ENCODE peak calls at places on chromosomes 7 and 10, in eight cellular contexts. One of them, this sample, is unnamed.

GRCh38 chr10:82358486-82359097 is 483.6 kb downstream of the NRG3 start:
- DNase-seq in CD8-positive, alpha-beta T cell: no peak
- DNase-seq in AG10803: peak; percentile 1
- DNase-seq in astrocyte of the spinal cord: no peak
- DNase-seq in activated CD8-positive, alpha-beta T cell treated with anti-CD3 and anti-CD28 coated beads for 36 hours: no peak
- DNase-seq in HFFc6: no peak
- DNase-seq in transverse colon: no peak
- DNase-seq in sigmoid colon: no peak
- DNase-seq in this sample: no peak

GRCh38 chr10:98357208-98357836 is 57.7 kb downstream of the PYROXD2 start:
- DNase-seq in CD8-positive, alpha-beta T cell: no peak
- DNase-seq in AG10803: peak; percentile 88
- DNase-seq in astrocyte of the spinal cord: peak; percentile 61
- DNase-seq in activated CD8-positive, alpha-beta T cell treated with anti-CD3 and anti-CD28 coated beads for 36 hours: no peak
- DNase-seq in HFFc6: no peak
- DNase-seq in transverse colon: no peak
- DNase-seq in sigmoid colon: no peak
- DNase-seq in this sample: no peak

GRCh38 chr10:12594448-12594944 is 245.1 kb downstream of the CAMK1D start:
- DNase-seq in CD8-positive, alpha-beta T cell: no peak
- DNase-seq in AG10803: no peak
- DNase-seq in astrocyte of the spinal cord: no peak
- DNase-seq in activated CD8-positive, alpha-beta T cell treated with anti-CD3 and anti-CD28 coated beads for 36 hours: peak; percentile 71
- DNase-seq in HFFc6: no peak
- DNase-seq in transverse colon: peak; percentile 35
- DNase-seq in sigmoid colon: no peak
- DNase-seq in this sample: peak; percentile 14

GRCh38 chr7:35712563-35713226 is 17.8 kb upstream of the HERPUD2 start:
- DNase-seq in CD8-positive, alpha-beta T cell: no peak
- DNase-seq in AG10803: no peak
- DNase-seq in astrocyte of the spinal cord: no peak
- DNase-seq in activated CD8-positive, alpha-beta T cell treated with anti-CD3 and anti-CD28 coated beads for 36 hours: no peak
- DNase-seq in HFFc6: no peak
- DNase-seq in transverse colon: no peak
- DNase-seq in sigmoid colon: no peak
- DNase-seq in this sample: no peak

GRCh38 chr7:25860206-25860881 is 291.7 kb upstream of the NFE2L3 start:
- DNase-seq in CD8-positive, alpha-beta T cell: no peak
- DNase-seq in AG10803: peak; percentile 56
- DNase-seq in astrocyte of the spinal cord: peak; percentile 19
- DNase-seq in activated CD8-positive, alpha-beta T cell treated with anti-CD3 and anti-CD28 coated beads for 36 hours: peak; percentile 6
- DNase-seq in HFFc6: no peak
- DNase-seq in transverse colon: no peak
- DNase-seq in sigmoid colon: no peak
- DNase-seq in this sample: peak; percentile 13

GRCh38 chr7:105691029-105691691 is 109.9 kb upstream of the EFCAB10 start:
- DNase-seq in CD8-positive, alpha-beta T cell: peak; percentile 26
- DNase-seq in AG10803: peak; percentile 21
- DNase-seq in astrocyte of the spinal cord: peak; percentile 30
- DNase-seq in activated CD8-positive, alpha-beta T cell treated with anti-CD3 and anti-CD28 coated beads for 36 hours: peak; percentile 72
- DNase-seq in HFFc6: peak; percentile 30
- DNase-seq in transverse colon: peak; percentile 15
- DNase-seq in sigmoid colon: no peak
- DNase-seq in this sample: peak; percentile 43

GRCh38 chr7:74289660-74290589 is 718 bp downstream of the CLIP2 start:
- DNase-seq in CD8-positive, alpha-beta T cell: peak; percentile 19
- DNase-seq in AG10803: peak; percentile 53
- DNase-seq in astrocyte of the spinal cord: no peak
- DNase-seq in activated CD8-positive, alpha-beta T cell treated with anti-CD3 and anti-CD28 coated beads for 36 hours: peak; percentile 56
- DNase-seq in HFFc6: no peak
- DNase-seq in transverse colon: peak; percentile 66
- DNase-seq in sigmoid colon: peak; percentile 82
- DNase-seq in this sample: peak; percentile 26

GRCh38 chr10:46312953-46313352 is 26.2 kb downstream of the ANTXRL start:
- DNase-seq in CD8-positive, alpha-beta T cell: no peak
- DNase-seq in AG10803: no peak
- DNase-seq in astrocyte of the spinal cord: no peak
- DNase-seq in activated CD8-positive, alpha-beta T cell treated with anti-CD3 and anti-CD28 coated beads for 36 hours: no peak
- DNase-seq in HFFc6: no peak
- DNase-seq in transverse colon: no peak
- DNase-seq in sigmoid colon: peak; percentile 41
- DNase-seq in this sample: no peak

GRCh38 chr7:27099839-27100225 is 2.7 kb downstream of the HOXA2 start:
- DNase-seq in CD8-positive, alpha-beta T cell: no peak
- DNase-seq in AG10803: no peak
- DNase-seq in astrocyte of the spinal cord: peak; percentile 50
- DNase-seq in activated CD8-positive, alpha-beta T cell treated with anti-CD3 and anti-CD28 coated beads for 36 hours: no peak
- DNase-seq in HFFc6: no peak
- DNase-seq in transverse colon: no peak
- DNase-seq in sigmoid colon: no peak
- DNase-seq in this sample: no peak

GRCh38 chr10:62935022-62935421 is 118.9 kb upstream of the EGR2 start:
- DNase-seq in CD8-positive, alpha-beta T cell: no peak
- DNase-seq in AG10803: no peak
- DNase-seq in astrocyte of the spinal cord: no peak
- DNase-seq in activated CD8-positive, alpha-beta T cell treated with anti-CD3 and anti-CD28 coated beads for 36 hours: no peak
- DNase-seq in HFFc6: no peak
- DNase-seq in transverse colon: no peak
- DNase-seq in sigmoid colon: no peak
- DNase-seq in this sample: no peak

GRCh38 chr10:15223174-15223573 is 54.7 kb upstream of the NMT2 start:
- DNase-seq in CD8-positive, alpha-beta T cell: no peak
- DNase-seq in AG10803: peak; percentile 61
- DNase-seq in astrocyte of the spinal cord: peak; percentile 90
- DNase-seq in activated CD8-positive, alpha-beta T cell treated with anti-CD3 and anti-CD28 coated beads for 36 hours: no peak
- DNase-seq in HFFc6: peak; percentile 28
- DNase-seq in transverse colon: no peak
- DNase-seq in sigmoid colon: no peak
- DNase-seq in this sample: no peak

GRCh38 chr10:132299381-132300336 is 8.1 kb downstream of the STK32C start:
- DNase-seq in CD8-positive, alpha-beta T cell: no peak
- DNase-seq in AG10803: no peak
- DNase-seq in astrocyte of the spinal cord: no peak
- DNase-seq in activated CD8-positive, alpha-beta T cell treated with anti-CD3 and anti-CD28 coated beads for 36 hours: no peak
- DNase-seq in HFFc6: no peak
- DNase-seq in transverse colon: peak; percentile 1
- DNase-seq in sigmoid colon: peak; percentile 57
- DNase-seq in this sample: no peak

DNA sequence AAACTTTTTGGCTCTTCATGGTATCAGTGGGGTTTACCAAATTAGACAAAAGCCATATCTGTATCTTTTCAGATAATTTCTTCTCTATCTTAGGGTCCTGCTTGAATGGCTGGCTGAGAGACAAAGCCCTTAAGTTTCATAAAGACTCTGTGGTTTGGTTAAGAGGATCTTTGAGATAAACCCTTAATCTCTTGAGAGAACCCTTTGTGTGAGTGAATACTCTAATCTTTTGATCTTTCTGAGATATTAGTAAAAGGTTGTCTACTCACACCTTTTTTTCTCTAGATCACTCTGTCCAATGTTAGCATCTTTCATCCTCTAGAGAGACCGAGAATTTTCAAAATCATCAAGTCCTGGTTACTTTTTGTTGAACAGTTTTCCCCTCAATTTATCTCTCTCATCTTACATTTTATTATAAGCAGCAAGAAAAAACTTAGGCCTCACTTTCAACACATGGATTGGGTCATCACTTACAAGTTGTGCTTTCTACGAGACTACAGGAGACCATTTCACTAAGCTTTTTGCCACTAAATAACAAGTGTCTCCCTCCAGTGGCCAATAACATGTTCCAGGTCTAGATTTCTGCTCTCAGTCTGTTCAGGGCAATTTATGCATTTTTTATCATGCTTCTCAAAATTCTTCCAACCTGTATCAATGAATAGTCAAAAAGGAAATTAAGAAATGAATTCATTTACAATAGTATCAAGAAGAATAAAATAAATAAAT is 28.4 kb downstream of the DNAJC9 start:
- DNase-seq in CD8-positive, alpha-beta T cell: no peak
- DNase-seq in AG10803: peak; percentile 13
- DNase-seq in astrocyte of the spinal cord: peak; percentile 10
- DNase-seq in activated CD8-positive, alpha-beta T cell treated with anti-CD3 and anti-CD28 coated beads for 36 hours: no peak
- DNase-seq in HFFc6: peak; percentile 24
- DNase-seq in transverse colon: no peak
- DNase-seq in sigmoid colon: no peak
- DNase-seq in this sample: no peak
- TF ChIP-seq CTCF in CD8-positive, alpha-beta T cell: peak; percentile 20
- TF ChIP-seq CTCF in AG10803: peak; percentile 44
- TF ChIP-seq CTCF in astrocyte of the spinal cord: peak; percentile 50
- TF ChIP-seq CTCF in activated CD8-positive, alpha-beta T cell treated with anti-CD3 and anti-CD28 coated beads for 36 hours: peak; percentile 45
- TF ChIP-seq CTCF in HFFc6: peak; percentile 75
- TF ChIP-seq CTCF in transverse colon: peak; percentile 22
- TF ChIP-seq CTCF in sigmoid colon: no peak
- TF ChIP-seq CTCF in this sample: no peak

GRCh38 chr7:69418865-69419670 is 179.2 kb upstream of the AUTS2 start:
- DNase-seq in CD8-positive, alpha-beta T cell: no peak
- DNase-seq in AG10803: peak; percentile 27
- DNase-seq in astrocyte of the spinal cord: no peak
- DNase-seq in activated CD8-positive, alpha-beta T cell treated with anti-CD3 and anti-CD28 coated beads for 36 hours: no peak
- DNase-seq in HFFc6: no peak
- DNase-seq in transverse colon: no peak
- DNase-seq in sigmoid colon: no peak
- DNase-seq in this sample: no peak
- TF ChIP-seq CTCF in CD8-positive, alpha-beta T cell: no peak
- TF ChIP-seq CTCF in AG10803: no peak
- TF ChIP-seq CTCF in astrocyte of the spinal cord: no peak
- TF ChIP-seq CTCF in activated CD8-positive, alpha-beta T cell treated with anti-CD3 and anti-CD28 coated beads for 36 hours: no peak
- TF ChIP-seq CTCF in HFFc6: no peak
- TF ChIP-seq CTCF in transverse colon: no peak
- TF ChIP-seq CTCF in sigmoid colon: no peak
- TF ChIP-seq CTCF in this sample: no peak

DNA sequence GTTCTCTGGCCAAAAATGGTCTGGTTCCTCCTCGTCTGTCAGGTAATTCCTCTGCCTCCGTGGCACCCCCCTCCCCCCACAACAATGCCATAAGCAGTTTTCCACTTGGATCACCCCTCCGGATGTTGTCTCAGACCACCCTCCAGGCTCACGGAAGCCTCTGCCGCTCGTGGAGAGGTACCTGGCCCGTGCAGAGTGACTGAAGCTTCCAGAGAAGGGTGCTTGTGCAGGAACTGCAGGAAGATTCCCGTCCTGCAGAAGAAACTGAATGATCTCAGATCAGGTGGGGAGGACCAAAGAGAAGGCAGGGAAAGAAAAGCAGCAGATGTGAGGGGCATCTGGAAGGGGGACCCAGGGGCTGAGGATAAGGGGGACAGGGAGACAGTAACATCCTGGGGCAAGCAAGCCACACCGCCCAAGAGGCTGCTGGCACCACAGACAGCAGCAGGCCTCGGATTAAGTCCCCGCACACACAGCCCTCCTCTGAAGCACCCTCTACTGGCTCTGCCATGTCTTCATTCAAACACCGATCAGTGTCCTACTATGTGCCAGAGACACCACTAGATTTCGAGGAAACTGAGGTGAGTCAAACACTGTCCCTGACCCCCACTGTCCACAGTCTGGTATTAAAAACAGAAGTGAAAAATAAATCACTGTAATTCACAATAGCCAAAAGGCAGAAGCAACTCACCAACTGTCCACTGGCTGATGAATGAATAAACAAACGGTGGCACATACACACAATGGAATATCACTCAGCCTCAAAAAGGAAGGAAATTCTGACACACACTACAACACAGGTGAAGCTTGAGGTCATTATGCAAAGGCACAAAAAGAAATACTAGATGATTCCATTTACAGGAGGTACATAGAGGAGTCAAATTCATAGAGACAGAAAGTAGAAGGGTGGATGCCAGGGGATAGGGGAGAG is 26.4 kb downstream of the KIAA1549 start:
- DNase-seq in CD8-positive, alpha-beta T cell: no peak
- DNase-seq in AG10803: no peak
- DNase-seq in astrocyte of the spinal cord: no peak
- DNase-seq in activated CD8-positive, alpha-beta T cell treated with anti-CD3 and anti-CD28 coated beads for 36 hours: no peak
- DNase-seq in HFFc6: no peak
- DNase-seq in transverse colon: no peak
- DNase-seq in sigmoid colon: no peak
- DNase-seq in this sample: no peak
- TF ChIP-seq CTCF in CD8-positive, alpha-beta T cell: no peak
- TF ChIP-seq CTCF in AG10803: no peak
- TF ChIP-seq CTCF in astrocyte of the spinal cord: no peak
- TF ChIP-seq CTCF in activated CD8-positive, alpha-beta T cell treated with anti-CD3 and anti-CD28 coated beads for 36 hours: no peak
- TF ChIP-seq CTCF in HFFc6: no peak
- TF ChIP-seq CTCF in transverse colon: no peak
- TF ChIP-seq CTCF in sigmoid colon: no peak
- TF ChIP-seq CTCF in this sample: no peak

GRCh38 chr7:136056827-136057226 is 79.7 kb upstream of the MTPN start:
- DNase-seq in CD8-positive, alpha-beta T cell: no peak
- DNase-seq in AG10803: no peak
- DNase-seq in astrocyte of the spinal cord: no peak
- DNase-seq in activated CD8-positive, alpha-beta T cell treated with anti-CD3 and anti-CD28 coated beads for 36 hours: no peak
- DNase-seq in HFFc6: no peak
- DNase-seq in transverse colon: no peak
- DNase-seq in sigmoid colon: no peak
- DNase-seq in this sample: no peak

GRCh38 chr7:136058561-136058960 is 81.4 kb upstream of the MTPN start:
- DNase-seq in CD8-positive, alpha-beta T cell: no peak
- DNase-seq in AG10803: peak; percentile 13
- DNase-seq in astrocyte of the spinal cord: no peak
- DNase-seq in activated CD8-positive, alpha-beta T cell treated with anti-CD3 and anti-CD28 coated beads for 36 hours: no peak
- DNase-seq in HFFc6: no peak
- DNase-seq in transverse colon: no peak
- DNase-seq in sigmoid colon: no peak
- DNase-seq in this sample: no peak

GRCh38 chr7:136055266-136055665 is 78.1 kb upstream of the MTPN start:
- DNase-seq in CD8-positive, alpha-beta T cell: no peak
- DNase-seq in AG10803: no peak
- DNase-seq in astrocyte of the spinal cord: no peak
- DNase-seq in activated CD8-positive, alpha-beta T cell treated with anti-CD3 and anti-CD28 coated beads for 36 hours: no peak
- DNase-seq in HFFc6: no peak
- DNase-seq in transverse colon: no peak
- DNase-seq in sigmoid colon: no peak
- DNase-seq in this sample: no peak

GRCh38 chr7:136053689-136054485 is 76.7 kb upstream of the MTPN start:
- DNase-seq in CD8-positive, alpha-beta T cell: no peak
- DNase-seq in AG10803: no peak
- DNase-seq in astrocyte of the spinal cord: no peak
- DNase-seq in activated CD8-positive, alpha-beta T cell treated with anti-CD3 and anti-CD28 coated beads for 36 hours: no peak
- DNase-seq in HFFc6: no peak
- DNase-seq in transverse colon: no peak
- DNase-seq in sigmoid colon: no peak
- DNase-seq in this sample: no peak

DNA sequence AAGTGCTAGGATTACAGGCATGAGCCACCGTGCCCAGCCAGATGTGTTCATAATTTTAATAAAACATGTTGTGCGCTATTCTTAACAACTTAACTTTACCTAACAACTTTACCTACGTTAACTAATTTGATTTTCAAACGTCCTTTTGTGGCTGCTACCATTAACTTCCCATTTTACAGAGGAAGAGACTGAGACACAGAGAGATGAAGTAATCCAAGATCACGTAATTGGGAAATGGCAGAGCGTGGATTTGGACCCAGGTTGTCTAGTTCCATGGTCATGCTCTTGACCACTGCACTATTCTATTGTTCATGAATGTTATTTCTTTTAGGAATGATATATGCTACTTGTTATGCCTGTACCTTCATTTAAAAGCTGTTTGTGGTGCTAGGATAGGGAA is 80.3 kb upstream of the MTPN start:
- DNase-seq in CD8-positive, alpha-beta T cell: no peak
- DNase-seq in AG10803: no peak
- DNase-seq in astrocyte of the spinal cord: no peak
- DNase-seq in activated CD8-positive, alpha-beta T cell treated with anti-CD3 and anti-CD28 coated beads for 36 hours: no peak
- DNase-seq in HFFc6: no peak
- DNase-seq in transverse colon: no peak
- DNase-seq in sigmoid colon: no peak
- DNase-seq in this sample: no peak
- TF ChIP-seq CTCF in CD8-positive, alpha-beta T cell: no peak
- TF ChIP-seq CTCF in AG10803: no peak
- TF ChIP-seq CTCF in astrocyte of the spinal cord: no peak
- TF ChIP-seq CTCF in activated CD8-positive, alpha-beta T cell treated with anti-CD3 and anti-CD28 coated beads for 36 hours: no peak
- TF ChIP-seq CTCF in HFFc6: no peak
- TF ChIP-seq CTCF in transverse colon: no peak
- TF ChIP-seq CTCF in sigmoid colon: no peak
- TF ChIP-seq CTCF in this sample: no peak

GRCh38 chr7:115475774-115476407 is 554.0 kb downstream of the MDFIC start:
- DNase-seq in CD8-positive, alpha-beta T cell: no peak
- DNase-seq in AG10803: no peak
- DNase-seq in astrocyte of the spinal cord: peak; percentile 22
- DNase-seq in activated CD8-positive, alpha-beta T cell treated with anti-CD3 and anti-CD28 coated beads for 36 hours: peak; percentile 28
- DNase-seq in HFFc6: no peak
- DNase-seq in transverse colon: peak; percentile 15
- DNase-seq in sigmoid colon: no peak
- DNase-seq in this sample: no peak
- TF ChIP-seq CTCF in CD8-positive, alpha-beta T cell: no peak
- TF ChIP-seq CTCF in AG10803: peak; percentile 24
- TF ChIP-seq CTCF in astrocyte of the spinal cord: peak; percentile 54
- TF ChIP-seq CTCF in activated CD8-positive, alpha-beta T cell treated with anti-CD3 and anti-CD28 coated beads for 36 hours: no peak
- TF ChIP-seq CTCF in HFFc6: no peak
- TF ChIP-seq CTCF in transverse colon: peak; percentile 14
- TF ChIP-seq CTCF in sigmoid colon: no peak
- TF ChIP-seq CTCF in this sample: no peak